ENCODE peak calls at places on chromosomes 13 and 19, in six cellular contexts. R is OCI-M1; F is stimulated activated CD4-positive, alpha-beta T cell treated with anti-CD3 and anti-CD28 coated beads, Interleukin-12 subunit alpha, Interleukin-12 subunit beta, amount 100 ng/mL, for 24 hours; B is stimulated activated naive CD4-positive, alpha-beta T cell; X is activated gamma-delta T cell; Q is C1 segment of cervical spinal cord. K is an unnamed sample.

GRCh38 chr13:35818577-35819165 is 312.5 kb downstream of the DCLK1 start:
- DNase-seq in X (no peak), Q (no peak), F (no peak), B (no peak), R (peak), K (peak)

GRCh38 chr13:95968906-95969305 is 84.3 kb downstream of the UGGT2 start:
- DNase-seq in B (no peak), R (no peak), Q (no peak), X (no peak), F (no peak), K (no peak)

GRCh38 chr19:41223431-41224234 is 4.6 kb downstream of the AXL start:
- DNase-seq in Q (no peak), R (no peak), F (no peak), X (no peak), B (no peak), K (peak)

GRCh38 chr19:23771761-23772667 is 13.3 kb upstream of the ZNF681 start:
- DNase-seq in X (no peak), F (no peak), R (no peak), B (no peak), Q (no peak), K (no peak)

GRCh38 chr13:44272692-44273091 is 100.9 kb upstream of the SERP2 start:
- DNase-seq in R (no peak), F (no peak), B (no peak), X (no peak), Q (no peak), K (peak)

GRCh38 chr13:45582533-45583076 is 32.9 kb downstream of the ERICH6B start:
- DNase-seq in X (no peak), R (no peak), Q (no peak), F (no peak), B (no peak), K (no peak)

GRCh38 chr19:3611841-3612240 is 5.2 kb upstream of the TBXA2R start:
- DNase-seq in X (no peak), Q (no peak), R (no peak), F (no peak), B (no peak), K (no peak)

GRCh38 chr13:60134376-60134775 is 29.4 kb downstream of the DIAPH3 start:
- DNase-seq in R (peak), Q (no peak), B (no peak), F (no peak), X (no peak), K (no peak)

GRCh38 chr13:48993150-48993549 is 17.4 kb downstream of the FNDC3A start:
- DNase-seq in R (no peak), F (no peak), B (no peak), X (no peak), Q (no peak), K (no peak)

GRCh38 chr13:111115051-111115840 is at the start of gene ARHGEF7:
- DNase-seq in F (no peak), Q (no peak), R (no peak), X (no peak), B (peak), K (no peak)

GRCh38 chr19:44603201-44603945 is 10.0 kb upstream of the IGSF23 start:
- DNase-seq in B (no peak), X (no peak), F (no peak), R (no peak), Q (no peak), K (peak)

GRCh38 chr19:13172335-13173128 is 22.3 kb downstream of the IER2 start:
- DNase-seq in R (peak), F (peak), Q (no peak), B (peak), X (no peak), K (peak)

GRCh38 chr19:3687774-3688706 is 12.2 kb downstream of the PIP5K1C start:
- DNase-seq in Q (no peak), R (no peak), F (no peak), X (no peak), B (peak), K (no peak)

GRCh38 chr19:48873476-48874308 is 1.5 kb downstream of the PPP1R15A start:
- DNase-seq in Q (no peak), F (no peak), X (no peak), B (no peak), R (peak), K (no peak)

GRCh38 chr13:73914119-73914518 is 220.1 kb downstream of the KLF12 start:
- DNase-seq in R (no peak), F (no peak), X (no peak), B (no peak), Q (no peak), K (no peak)

GRCh38 chr19:58181902-58182576 is 822 bp upstream of the ZNF274 start:
- DNase-seq in F (peak), B (peak), X (no peak), R (peak), Q (no peak), K (peak)

GRCh38 chr13:101611491-101612475 is 159.3 kb downstream of the ITGBL1 start:
- DNase-seq in X (no peak), Q (no peak), R (no peak), F (no peak), B (no peak), K (peak)

GRCh38 chr19:40750285-40751064 is at the start of gene ACTMAP:
- DNase-seq in X (peak), B (peak), Q (peak), R (peak), F (peak), K (peak)

GRCh38 chr13:84037937-84038464 is 155.7 kb upstream of the SLITRK1 start:
- DNase-seq in Q (no peak), X (no peak), R (peak), F (no peak), B (no peak), K (peak)

GRCh38 chr19:4379383-4380253 is 20.7 kb downstream of the SH3GL1 start:
- DNase-seq in F (peak), Q (no peak), X (no peak), R (no peak), B (peak), K (peak)

GRCh38 chr13:61410669-61411297 is 4.9 kb downstream of the PCDH20 start:
- DNase-seq in X (no peak), F (no peak), R (peak), B (no peak), Q (no peak), K (peak)

GRCh38 chr19:15118248-15118647 is 11.0 kb downstream of the SYDE1 start:
- DNase-seq in F (no peak), R (no peak), Q (no peak), X (no peak), B (no peak), K (no peak)

GRCh38 chr13:30019648-30020626 is 169.5 kb upstream of the UBL3 start:
- DNase-seq in X (no peak), Q (no peak), R (no peak), B (no peak), F (no peak), K (no peak)

GRCh38 chr13:74203576-74203975 is 69.4 kb upstream of the KLF12 start:
- DNase-seq in B (no peak), F (no peak), X (no peak), R (no peak), Q (no peak), K (peak)

K was measured in HT1080.